ENCODE peak calls at places on chromosome 11, in nine cellular contexts. One of them, this sample, is unnamed.

GRCh38 chr11:17383466-17383865 is 5.0 kb downstream of the KCNJ11 start:
- DNase-seq in CD4-positive, alpha-beta T cell: no peak
- DNase-seq in KBM-7: peak
- DNase-seq in head of caudate nucleus: no peak
- DNase-seq in T-helper 9 cell: no peak
- DNase-seq in mucosa of descending colon: no peak
- DNase-seq in left ventricle myocardium inferior: no peak
- DNase-seq in GM12891: no peak
- DNase-seq in fibroblast of lung: no peak
- DNase-seq in this sample: no peak

GRCh38 chr11:128726464-128727139 is 32.7 kb downstream of the FLI1 start:
- DNase-seq in head of caudate nucleus: no peak
- DNase-seq in mucosa of descending colon: no peak
- DNase-seq in left ventricle myocardium inferior: no peak
- DNase-seq in CD4-positive, alpha-beta T cell: peak
- DNase-seq in KBM-7: peak
- DNase-seq in T-helper 9 cell: peak
- DNase-seq in GM12891: no peak
- DNase-seq in fibroblast of lung: no peak
- DNase-seq in this sample: peak

GRCh38 chr11:8683115-8683807 is 669 bp downstream of the RPL27A start:
- DNase-seq in fibroblast of lung: no peak
- DNase-seq in mucosa of descending colon: no peak
- DNase-seq in left ventricle myocardium inferior: no peak
- DNase-seq in head of caudate nucleus: no peak
- DNase-seq in GM12891: no peak
- DNase-seq in CD4-positive, alpha-beta T cell: peak
- DNase-seq in T-helper 9 cell: no peak
- DNase-seq in KBM-7: no peak
- DNase-seq in this sample: no peak

GRCh38 chr11:44994753-44995152 is 44.1 kb upstream of the TP53I11 start:
- DNase-seq in left ventricle myocardium inferior: no peak
- DNase-seq in fibroblast of lung: no peak
- DNase-seq in GM12891: no peak
- DNase-seq in mucosa of descending colon: no peak
- DNase-seq in CD4-positive, alpha-beta T cell: no peak
- DNase-seq in KBM-7: no peak
- DNase-seq in head of caudate nucleus: no peak
- DNase-seq in T-helper 9 cell: no peak
- DNase-seq in this sample: no peak

GRCh38 chr11:75768909-75769771 is 562 bp downstream of the DGAT2 start:
- DNase-seq in CD4-positive, alpha-beta T cell: no peak
- DNase-seq in head of caudate nucleus: peak
- DNase-seq in fibroblast of lung: no peak
- DNase-seq in KBM-7: no peak
- DNase-seq in T-helper 9 cell: no peak
- DNase-seq in mucosa of descending colon: peak
- DNase-seq in left ventricle myocardium inferior: no peak
- DNase-seq in GM12891: no peak
- DNase-seq in this sample: no peak

GRCh38 chr11:43853766-43854165 is 26.9 kb upstream of the ALKBH3 start:
- DNase-seq in T-helper 9 cell: no peak
- DNase-seq in CD4-positive, alpha-beta T cell: no peak
- DNase-seq in left ventricle myocardium inferior: no peak
- DNase-seq in head of caudate nucleus: no peak
- DNase-seq in mucosa of descending colon: no peak
- DNase-seq in GM12891: no peak
- DNase-seq in KBM-7: no peak
- DNase-seq in fibroblast of lung: no peak
- DNase-seq in this sample: no peak

GRCh38 chr11:45894555-45895247 is 9.2 kb downstream of the MAPK8IP1 start:
- DNase-seq in head of caudate nucleus: peak
- DNase-seq in mucosa of descending colon: no peak
- DNase-seq in KBM-7: no peak
- DNase-seq in T-helper 9 cell: no peak
- DNase-seq in fibroblast of lung: no peak
- DNase-seq in GM12891: no peak
- DNase-seq in left ventricle myocardium inferior: no peak
- DNase-seq in CD4-positive, alpha-beta T cell: no peak
- DNase-seq in this sample: no peak

GRCh38 chr11:86743223-86744118 is 56.9 kb upstream of the PRSS23 start:
- DNase-seq in mucosa of descending colon: no peak
- DNase-seq in head of caudate nucleus: peak
- DNase-seq in GM12891: no peak
- DNase-seq in fibroblast of lung: peak
- DNase-seq in T-helper 9 cell: no peak
- DNase-seq in CD4-positive, alpha-beta T cell: no peak
- DNase-seq in KBM-7: no peak
- DNase-seq in left ventricle myocardium inferior: no peak
- DNase-seq in this sample: no peak

GRCh38 chr11:17786824-17787525 is 52.4 kb downstream of the KCNC1 start:
- DNase-seq in T-helper 9 cell: no peak
- DNase-seq in fibroblast of lung: peak
- DNase-seq in left ventricle myocardium inferior: no peak
- DNase-seq in head of caudate nucleus: no peak
- DNase-seq in GM12891: no peak
- DNase-seq in mucosa of descending colon: no peak
- DNase-seq in CD4-positive, alpha-beta T cell: no peak
- DNase-seq in KBM-7: no peak
- DNase-seq in this sample: no peak

GRCh38 chr11:114183041-114183511 is 113.1 kb upstream of the NNMT start:
- DNase-seq in mucosa of descending colon: peak
- DNase-seq in T-helper 9 cell: peak
- DNase-seq in CD4-positive, alpha-beta T cell: peak
- DNase-seq in fibroblast of lung: no peak
- DNase-seq in KBM-7: peak
- DNase-seq in left ventricle myocardium inferior: no peak
- DNase-seq in GM12891: no peak
- DNase-seq in head of caudate nucleus: no peak
- DNase-seq in this sample: no peak

GRCh38 chr11:125214466-125215204 is 50.1 kb downstream of the PKNOX2 start:
- DNase-seq in mucosa of descending colon: no peak
- DNase-seq in left ventricle myocardium inferior: peak
- DNase-seq in T-helper 9 cell: no peak
- DNase-seq in KBM-7: no peak
- DNase-seq in CD4-positive, alpha-beta T cell: no peak
- DNase-seq in head of caudate nucleus: no peak
- DNase-seq in GM12891: no peak
- DNase-seq in fibroblast of lung: no peak
- DNase-seq in this sample: no peak

GRCh38 chr11:74072721-74073120 is 63.8 kb upstream of the UCP3 start:
- DNase-seq in KBM-7: no peak
- DNase-seq in mucosa of descending colon: no peak
- DNase-seq in GM12891: no peak
- DNase-seq in head of caudate nucleus: no peak
- DNase-seq in T-helper 9 cell: no peak
- DNase-seq in fibroblast of lung: no peak
- DNase-seq in CD4-positive, alpha-beta T cell: no peak
- DNase-seq in left ventricle myocardium inferior: no peak
- DNase-seq in this sample: no peak

GRCh38 chr11:64607381-64608259 is 16.6 kb downstream of the SLC22A12 start:
- DNase-seq in mucosa of descending colon: no peak
- DNase-seq in GM12891: no peak
- DNase-seq in CD4-positive, alpha-beta T cell: no peak
- DNase-seq in fibroblast of lung: peak
- DNase-seq in T-helper 9 cell: no peak
- DNase-seq in head of caudate nucleus: no peak
- DNase-seq in left ventricle myocardium inferior: no peak
- DNase-seq in KBM-7: no peak
- DNase-seq in this sample: no peak

This sample was measured in activated B cell treated with CpG ODN at 0.5 μM for 24 hours.